ENCODE peak calls at places on chromosome 5, in ten cellular contexts. A, M, Z, Q, O, Y, L, N, X and R are unnamed samples.

GRCh38 chr5:125274938-125275759 is 528.7 kb upstream of the ZNF608 start:
- DNase-seq in X (no peak), N (peak; percentile 51), M (no peak), O (no peak), Q (no peak), Z (peak; percentile 27), Y (no peak), L (no peak), A (no peak), R (no peak)

GRCh38 chr5:63916786-63917185 is 45.5 kb downstream of the HTR1A start:
- DNase-seq in X (no peak), O (no peak), M (no peak), A (no peak), N (no peak), Y (no peak), Z (peak; percentile 18), Q (no peak), L (no peak), R (no peak)

GRCh38 chr5:123125172-123125508 is 36.1 kb downstream of the PRDM6 start:
- DNase-seq in A (no peak), Y (no peak), M (no peak), Z (no peak), X (no peak), Q (no peak), O (no peak), L (no peak), N (no peak), R (no peak)

GRCh38 chr5:40572359-40572758 is 107.4 kb upstream of the PTGER4 start:
- DNase-seq in O (no peak), Q (no peak), A (no peak), X (no peak), Z (no peak), L (no peak), M (no peak), N (no peak), Y (no peak), R (no peak)

GRCh38 chr5:145479271-145479670 is 355.9 kb downstream of the PRELID2 start:
- DNase-seq in L (no peak), Z (peak; percentile 39), Q (no peak), A (no peak), M (no peak), X (no peak), Y (no peak), O (no peak), N (no peak), R (no peak)

GRCh38 chr5:143986567-143987242 is 174.7 kb downstream of the HMHB1 start:
- DNase-seq in X (no peak), L (no peak), O (peak; percentile 17), Y (no peak), Q (no peak), Z (peak; percentile 47), M (no peak), N (peak; percentile 94), A (no peak), R (no peak)

GRCh38 chr5:120872292-120872691 is 408.2 kb downstream of the PRR16 start:
- DNase-seq in M (no peak), Y (no peak), A (no peak), Q (no peak), N (peak; percentile 15), X (no peak), O (no peak), L (no peak), Z (no peak), R (no peak)

GRCh38 chr5:37086466-37087178 is 162.6 kb downstream of the CPLANE1 start:
- DNase-seq in O (peak; percentile 17), Y (no peak), A (no peak), M (no peak), Q (no peak), N (peak; percentile 24), Z (peak; percentile 71), X (no peak), L (no peak), R (no peak)

GRCh38 chr5:179801304-179802206 is 5.1 kb downstream of the MGAT4B start:
- DNase-seq in Z (peak; percentile 34), M (peak; percentile 91), X (peak; percentile 84), A (peak; percentile 66), Y (peak; percentile 92), Q (no peak), L (peak; percentile 80), N (peak; percentile 47), O (peak; percentile 74), R (peak; percentile 55)

GRCh38 chr5:146906803-146907202 is 28.2 kb upstream of the PPP2R2B start:
- DNase-seq in N (no peak), O (peak; percentile 9), X (no peak), Z (no peak), Y (no peak), L (no peak), A (no peak), M (no peak), Q (no peak), R (peak; percentile 10)

GRCh38 chr5:54829686-54830085 is 155.7 kb downstream of the ESM1 start:
- DNase-seq in O (no peak), A (no peak), Z (no peak), N (peak; percentile 43), Y (no peak), X (no peak), Q (no peak), L (no peak), M (no peak), R (no peak)

GRCh38 chr5:135913713-135914626 is 18.3 kb upstream of the IL9 start:
- DNase-seq in X (no peak), Z (no peak), L (no peak), Q (no peak), N (no peak), A (no peak), Y (no peak), M (no peak), O (no peak), R (no peak)

GRCh38 chr5:91125916-91126315 is 257.2 kb downstream of the ARRDC3 start:
- DNase-seq in A (no peak), N (peak; percentile 23), X (no peak), Q (no peak), Z (no peak), Y (no peak), O (no peak), L (no peak), M (no peak), R (no peak)

GRCh38 chr5:176405656-176406435 is 10.5 kb downstream of the CLTB start:
- DNase-seq in L (no peak), X (no peak), A (no peak), O (peak; percentile 1), Z (no peak), Q (no peak), Y (peak; percentile 60), M (no peak), N (no peak), R (no peak)

GRCh38 chr5:54390015-54390414 is 65.5 kb upstream of the HSPB3 start:
- DNase-seq in A (no peak), Z (peak; percentile 97), Y (no peak), M (no peak), Q (peak; percentile 86), N (peak; percentile 76), L (no peak), X (no peak), O (peak; percentile 66), R (no peak)

GRCh38 chr5:79486116-79486515 is 27.8 kb downstream of the HOMER1 start:
- DNase-seq in A (no peak), Z (no peak), O (no peak), X (no peak), Q (no peak), N (no peak), Y (no peak), M (no peak), L (no peak), R (no peak)

GRCh38 chr5:73233461-73234151 is 60.6 kb downstream of the TMEM174 start:
- DNase-seq in X (no peak), A (peak; percentile 55), N (no peak), L (no peak), Q (no peak), Y (no peak), M (no peak), O (peak; percentile 30), Z (no peak), R (no peak)

GRCh38 chr5:88727705-88728313 is 155.2 kb downstream of the MEF2C start:
- DNase-seq in A (no peak), Q (no peak), X (peak; percentile 44), N (peak; percentile 61), O (peak; percentile 46), Z (no peak), L (no peak), M (no peak), Y (no peak), R (no peak)

GRCh38 chr5:79837707-79838620 is 148.3 kb downstream of the CMYA5 start:
- DNase-seq in Y (peak; percentile 50), N (peak; percentile 13), Q (peak; percentile 49), X (no peak), Z (no peak), L (no peak), O (no peak), M (peak; percentile 83), A (no peak), R (no peak)

GRCh38 chr5:92644271-92644886 is 936.6 kb downstream of the NR2F1-AS1 start:
- DNase-seq in Y (no peak), Z (no peak), A (no peak), L (no peak), X (peak; percentile 2), N (no peak), O (peak; percentile 17), Q (no peak), M (no peak), R (no peak)
- TF ChIP-seq CTCF in Y (no peak), Z (peak; percentile 27), A (no peak), L (no peak), X (peak; percentile 5), N (peak; percentile 24), O (no peak), Q (no peak), M (no peak), R (peak; percentile 46)

DNA sequence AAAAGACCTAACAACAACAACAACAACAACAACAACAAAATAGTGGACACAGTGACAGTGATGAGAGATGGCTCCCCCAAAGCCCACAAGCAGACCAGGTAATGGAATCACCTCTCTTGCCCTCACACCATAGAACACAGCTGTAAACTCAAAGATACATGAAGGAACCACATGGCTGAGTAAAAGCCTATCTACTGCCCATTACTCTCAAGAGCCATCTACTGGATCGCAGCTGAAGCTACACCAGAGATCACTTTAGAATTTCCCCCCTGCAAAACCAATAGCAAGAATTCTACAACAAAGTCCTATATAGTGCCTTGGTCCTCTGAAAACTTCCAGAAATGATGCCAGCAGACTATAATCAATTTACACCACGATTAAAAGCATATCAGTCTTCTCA is 1537.6 kb upstream of the CDH9 start:
- DNase-seq in N (peak; percentile 1), Y (no peak), L (no peak), Q (no peak), A (no peak), O (peak; percentile 10), M (no peak), Z (peak; percentile 24), X (no peak), R (no peak)
- TF ChIP-seq CTCF in N (peak; percentile 20), Y (no peak), L (no peak), Q (peak; percentile 42), A (no peak), O (peak; percentile 17), M (no peak), Z (peak; percentile 74), X (no peak), R (peak; percentile 47)

GRCh38 chr5:149448831-149449714 is 70.0 kb upstream of the IL17B start:
- DNase-seq in O (no peak), N (peak; percentile 57), L (no peak), Q (no peak), M (no peak), X (no peak), Z (no peak), Y (no peak), A (no peak), R (no peak)
- TF ChIP-seq CTCF in O (peak; percentile 41), N (peak; percentile 54), L (peak; percentile 31), Q (peak; percentile 45), M (no peak), X (peak; percentile 23), Z (peak; percentile 71), Y (no peak), A (no peak), R (peak; percentile 34)

GRCh38 chr5:35246411-35246810 is 16.1 kb upstream of the PRLR start:
- DNase-seq in X (no peak), O (peak; percentile 68), L (no peak), M (no peak), A (no peak), Q (no peak), Y (peak; percentile 60), Z (no peak), N (no peak), R (no peak)
- TF ChIP-seq CTCF in X (no peak), O (peak; percentile 52), L (no peak), M (no peak), A (no peak), Q (no peak), Y (no peak), Z (peak; percentile 16), N (no peak), R (peak; percentile 55)